ENCODE peak calls at places on chromosomes 13 and 19, in nine cellular contexts. F, B, A, U, J, T, E, C and G are unnamed samples.

GRCh38 chr19:40139533-40140287 is 49.0 kb upstream of the ZNF780A start:
- DNase-seq in F (no peak), B (peak), A (peak), U (peak), J (peak), T (peak), E (peak), C (no peak), G (no peak)

GRCh38 chr19:38816131-38816750 is 3.5 kb upstream of the LGALS4 start:
- DNase-seq in F (no peak), B (no peak), A (no peak), U (no peak), J (no peak), T (no peak), E (no peak), C (no peak), G (no peak)

GRCh38 chr19:5893907-5894703 is 9.5 kb downstream of the NDUFA11 start:
- DNase-seq in F (no peak), B (no peak), A (no peak), U (no peak), J (no peak), T (no peak), E (no peak), C (no peak), G (no peak)

GRCh38 chr19:39996218-39996810 is 546 bp upstream of the ZNF546 start:
- DNase-seq in F (no peak), B (no peak), A (peak), U (peak), J (no peak), T (peak), E (no peak), C (no peak), G (peak)

GRCh38 chr13:36815069-36815468 is 4.0 kb upstream of the RFXAP start:
- DNase-seq in F (no peak), B (no peak), A (no peak), U (no peak), J (no peak), T (no peak), E (no peak), C (no peak), G (no peak)

GRCh38 chr13:103539265-103539664 is 473.0 kb upstream of the SLC10A2 start:
- DNase-seq in F (peak), B (no peak), A (no peak), U (no peak), J (no peak), T (peak), E (no peak), C (no peak), G (no peak)

GRCh38 chr19:41597600-41598041 is 21.7 kb downstream of the CEACAM21 start:
- DNase-seq in F (peak), B (peak), A (peak), U (peak), J (peak), T (peak), E (peak), C (peak), G (no peak)

GRCh38 chr13:102310691-102311432 is 91.0 kb downstream of the FGF14 start:
- DNase-seq in F (no peak), B (no peak), A (peak), U (no peak), J (no peak), T (no peak), E (no peak), C (no peak), G (no peak)

GRCh38 chr13:91722267-91722884 is 324.0 kb downstream of the GPC5 start:
- DNase-seq in F (no peak), B (no peak), A (peak), U (peak), J (no peak), T (peak), E (peak), C (no peak), G (no peak)

GRCh38 chr13:25406377-25406776 is 34.6 kb downstream of the ATP8A2 start:
- DNase-seq in F (no peak), B (no peak), A (no peak), U (no peak), J (no peak), T (no peak), E (no peak), C (no peak), G (no peak)

GRCh38 chr13:59823495-59823894 is 340.2 kb downstream of the DIAPH3 start:
- DNase-seq in F (no peak), B (peak), A (peak), U (peak), J (no peak), T (no peak), E (peak), C (peak), G (peak)

GRCh38 chr19:7562646-7563393 is 27.3 kb downstream of the PNPLA6 start:
- DNase-seq in F (no peak), B (no peak), A (no peak), U (no peak), J (no peak), T (no peak), E (no peak), C (no peak), G (no peak)

GRCh38 chr19:30387311-30388115 is 15.3 kb downstream of the ZNF536 start:
- DNase-seq in F (no peak), B (no peak), A (no peak), U (no peak), J (no peak), T (no peak), E (no peak), C (no peak), G (no peak)

GRCh38 chr19:40689339-40690049 is 957 bp downstream of the NUMBL start:
- DNase-seq in F (no peak), B (no peak), A (peak), U (no peak), J (no peak), T (no peak), E (no peak), C (no peak), G (no peak)

GRCh38 chr13:71171740-71172139 is 695.3 kb downstream of the DACH1 start:
- DNase-seq in F (no peak), B (no peak), A (no peak), U (no peak), J (no peak), T (no peak), E (no peak), C (no peak), G (no peak)